ENCODE peak calls at places on chromosomes 3 and 15, in four cellular contexts. T is HTR-8/SVneo; Z is CD8-positive, alpha-beta memory T cell; J is AG08395. C is an unnamed sample.

GRCh38 chr3:72194464-72194857 is 409.5 kb upstream of the PROK2 start:
- DNase-seq in Z (no peak), T (no peak), J (no peak), C (no peak)

GRCh38 chr3:39136533-39137434 is 16.6 kb downstream of the CSRNP1 start:
- DNase-seq in J (no peak), Z (peak), T (no peak), C (no peak)

GRCh38 chr3:105619651-105620050 is 249.2 kb downstream of the CBLB start:
- DNase-seq in J (no peak), Z (no peak), T (no peak), C (no peak)

GRCh38 chr3:154101250-154101649 is 19.9 kb upstream of the ARHGEF26 start:
- DNase-seq in Z (no peak), J (no peak), T (no peak), C (no peak)

GRCh38 chr3:192894676-192895075 is 23.0 kb downstream of the MB21D2 start:
- DNase-seq in T (no peak), J (no peak), Z (no peak), C (no peak)

GRCh38 chr3:45545476-45545875 is 49.1 kb upstream of the LIMD1 start:
- DNase-seq in T (peak), Z (no peak), J (peak), C (no peak)

GRCh38 chr3:33001889-33002288 is 50.4 kb downstream of the CCR4 start:
- DNase-seq in J (no peak), T (no peak), Z (no peak), C (no peak)

GRCh38 chr3:129606522-129607390 is at the start of gene PLXND1:
- DNase-seq in T (peak), Z (peak), J (peak), C (peak)

GRCh38 chr15:75081150-75081549 is 57.8 kb downstream of the PPCDC start:
- DNase-seq in T (no peak), Z (no peak), J (no peak), C (no peak)

GRCh38 chr15:70424937-70425411 is 327.3 kb upstream of the TLE3 start:
- DNase-seq in J (no peak), Z (no peak), T (no peak), C (no peak)

GRCh38 chr3:29887450-29887849 is 606.6 kb downstream of the RBMS3 start:
- DNase-seq in T (no peak), Z (no peak), J (no peak), C (no peak)

GRCh38 chr15:34890424-34890823 is 79.1 kb downstream of the AQR start:
- DNase-seq in Z (no peak), T (no peak), J (peak), C (no peak)

GRCh38 chr3:192913540-192913939 is 4.1 kb downstream of the MB21D2 start:
- DNase-seq in Z (no peak), J (no peak), T (no peak), C (no peak)

GRCh38 chr3:170621256-170621655 is 35.4 kb upstream of the SLC7A14 start:
- DNase-seq in T (no peak), Z (no peak), J (no peak), C (peak)

GRCh38 chr3:49757197-49757596 is 29.1 kb downstream of the IP6K1 start:
- DNase-seq in T (no peak), J (no peak), Z (no peak), C (no peak)

GRCh38 chr15:89937365-89938355 is 24.9 kb upstream of the ARPIN start:
- DNase-seq in T (no peak), J (no peak), Z (no peak), C (no peak)

GRCh38 chr3:40572588-40572987 is 47.8 kb downstream of the ZNF621 start:
- DNase-seq in J (no peak), Z (no peak), T (no peak), C (no peak)

GRCh38 chr15:78223396-78224023 is 10.9 kb downstream of the ACSBG1 start:
- DNase-seq in Z (no peak), T (no peak), J (no peak), C (no peak)

GRCh38 chr3:187742351-187743171 is 2.7 kb downstream of the BCL6 start:
- DNase-seq in Z (no peak), T (no peak), J (no peak), C (no peak)